ENCODE peak calls at places on chromosome 21, in five cellular contexts. Y, J, A, D and G are unnamed samples.

GRCh38 chr21:37374026-37374425 is 7.5 kb downstream of the DYRK1A start:
- DNase-seq in J (peak), D (no peak), A (peak), Y (no peak), G (peak)

GRCh38 chr21:36127977-36128376 is 6.9 kb upstream of the CBR3 start:
- DNase-seq in Y (no peak), J (no peak), D (no peak), A (no peak), G (no peak)

GRCh38 chr21:38825269-38825668 is 19.5 kb downstream of the ETS2 start:
- DNase-seq in D (no peak), A (no peak), J (no peak), Y (no peak), G (no peak)

GRCh38 chr21:32189688-32190483 is 89.0 kb downstream of the MIS18A start:
- DNase-seq in Y (no peak), D (no peak), J (no peak), A (no peak), G (no peak)

GRCh38 chr21:14259669-14260458 is 43.9 kb downstream of the RBM11 start:
- DNase-seq in D (peak), Y (no peak), A (peak), J (peak), G (peak)

GRCh38 chr21:27134513-27134912 is 167.6 kb upstream of the ADAMTS5 start:
- DNase-seq in A (peak), J (no peak), Y (no peak), D (peak), G (peak)

GRCh38 chr21:37780991-37781983 is 135.0 kb downstream of the KCNJ6 start:
- DNase-seq in J (no peak), A (no peak), Y (no peak), D (no peak), G (no peak)

GRCh38 chr21:30189763-30190162 is 23.2 kb upstream of the CLDN17 start:
- DNase-seq in J (no peak), A (no peak), Y (no peak), D (no peak), G (no peak)

GRCh38 chr21:24011087-24011486 is 1596.2 kb downstream of the MRPL39 start:
- DNase-seq in A (no peak), Y (no peak), J (no peak), D (no peak), G (no peak)

GRCh38 chr21:26405735-26406361 is 167.2 kb downstream of the CYYR1 start:
- DNase-seq in D (peak), Y (no peak), A (peak), J (peak), G (peak)

GRCh38 chr21:14403681-14404318 is 20.9 kb upstream of the HSPA13 start:
- DNase-seq in D (peak), Y (no peak), A (peak), J (peak), G (peak)

GRCh38 chr21:15667010-15667409 is 62.8 kb upstream of the USP25 start:
- DNase-seq in Y (no peak), J (no peak), D (no peak), A (peak), G (peak)

GRCh38 chr21:16534408-16535099 is 804.8 kb downstream of the USP25 start:
- DNase-seq in Y (peak), A (peak), J (no peak), D (peak), G (peak)

GRCh38 chr21:37208056-37208705 is 59.0 kb downstream of the VPS26C start:
- DNase-seq in D (no peak), A (no peak), Y (peak), J (no peak), G (no peak)

GRCh38 chr21:41926068-41926806 is 27.6 kb downstream of the C2CD2 start:
- DNase-seq in J (peak), A (peak), D (no peak), Y (no peak), G (no peak)

GRCh38 chr21:31557956-31558838 is 101.3 kb upstream of the SOD1 start:
- DNase-seq in D (no peak), J (peak), A (peak), Y (peak), G (no peak)

GRCh38 chr21:38973552-38973951 is 167.8 kb downstream of the ETS2 start:
- DNase-seq in D (no peak), Y (no peak), J (no peak), A (no peak), G (no peak)

GRCh38 chr21:27101533-27101932 is 134.6 kb upstream of the ADAMTS5 start:
- DNase-seq in Y (no peak), J (no peak), A (no peak), D (no peak), G (no peak)

GRCh38 chr21:29716753-29717152 is 223.0 kb downstream of the GRIK1 start:
- DNase-seq in D (no peak), Y (no peak), J (no peak), A (no peak), G (no peak)

GRCh38 chr21:26846036-26846931 is 1.1 kb upstream of the ADAMTS1 start:
- DNase-seq in A (peak), J (peak), D (no peak), Y (peak), G (peak)

GRCh38 chr21:36697473-36698159 is 1.3 kb upstream of the SIM2 start:
- DNase-seq in A (no peak), D (no peak), J (no peak), Y (no peak), G (no peak)

GRCh38 chr21:39961251-39961650 is 94.0 kb downstream of the PCP4 start:
- DNase-seq in J (no peak), A (no peak), Y (no peak), D (no peak), G (no peak)

GRCh38 chr21:42939581-42940413 is 14.4 kb upstream of the ERVH48-1 start:
- DNase-seq in A (peak), D (peak), Y (peak), J (peak), G (peak)

GRCh38 chr21:17089121-17089520 is 423.7 kb upstream of the CXADR start:
- DNase-seq in J (no peak), Y (no peak), A (no peak), D (no peak), G (no peak)

GRCh38 chr21:41583274-41583790 is 75.4 kb upstream of the TMPRSS2 start:
- DNase-seq in Y (no peak), A (no peak), D (no peak), J (no peak), G (no peak)

GRCh38 chr21:38355992-38356781 is 99.4 kb downstream of the KCNJ15 start:
- DNase-seq in D (peak), Y (peak), J (peak), A (peak), G (no peak)

GRCh38 chr21:28537371-28538079 is 455.2 kb downstream of the LTN1 start:
- DNase-seq in D (peak), A (no peak), J (peak), Y (no peak), G (peak)

GRCh38 chr21:38806942-38807284 is 1.2 kb downstream of the ETS2 start:
- DNase-seq in Y (no peak), J (peak), D (no peak), A (no peak), G (no peak)

GRCh38 chr21:33238565-33239255 is 9.0 kb downstream of the IFNAR2 start:
- DNase-seq in A (no peak), Y (no peak), D (no peak), J (no peak), G (no peak)
- H3K4me3 ChIP-seq in A (no peak), Y (no peak), D (no peak), J (no peak), G (no peak)

GRCh38 chr21:45019076-45019886 is 55.1 kb upstream of the ADARB1 start:
- DNase-seq in A (no peak), D (no peak), J (peak), Y (peak), G (no peak)
- H3K4me3 ChIP-seq in A (peak), D (no peak), J (peak), Y (no peak), G (no peak)

GRCh38 chr21:44483288-44484237 is 28.3 kb downstream of the LRRC3 start:
- DNase-seq in J (no peak), D (no peak), A (no peak), Y (no peak), G (no peak)

GRCh38 chr21:44486302-44486701 is 31.0 kb downstream of the LRRC3 start:
- DNase-seq in A (no peak), D (no peak), J (no peak), Y (no peak), G (no peak)

GRCh38 chr21:44484498-44485253 is 29.4 kb downstream of the LRRC3 start:
- DNase-seq in Y (no peak), A (no peak), D (no peak), J (no peak), G (no peak)

GRCh38 chr21:44485796-44486195 is 30.5 kb downstream of the LRRC3 start:
- DNase-seq in A (no peak), Y (no peak), J (no peak), D (no peak), G (no peak)

GRCh38 chr21:44485254-44485793 is 30.0 kb downstream of the LRRC3 start:
- DNase-seq in Y (no peak), D (no peak), A (no peak), J (no peak), G (no peak)
- H3K4me3 ChIP-seq in Y (no peak), D (no peak), A (peak), J (no peak), G (no peak)

GRCh38 chr21:35046223-35046690 is 2.8 kb downstream of the RUNX1 start:
- DNase-seq in Y (no peak), A (no peak), D (no peak), J (no peak), G (no peak)
- H3K4me3 ChIP-seq in Y (no peak), A (no peak), D (no peak), J (no peak), G (peak)